ENCODE peak calls at places on chromosomes 6 and 20, in five cellular contexts. B is A549, N is K562, L is HepG2, H is GM12878. U is an unnamed sample.

GRCh38 chr20:3560162-3560561 is 89.3 kb downstream of the ATRN start:
- DNase-seq in B (no peak), N (no peak), L (no peak), H (no peak), U (no peak)

GRCh38 chr6:4055420-4056041 is 23.4 kb downstream of the FAM217A start:
- DNase-seq in B (peak), N (peak), L (peak), H (no peak), U (no peak)

GRCh38 chr6:167034056-167034455 is 34.9 kb downstream of the CEP43 start:
- DNase-seq in B (no peak), N (no peak), L (no peak), H (no peak), U (no peak)

GRCh38 chr20:23059831-23060230 is 10.4 kb upstream of the THBD start:
- DNase-seq in B (no peak), N (no peak), L (no peak), H (no peak), U (no peak)

GRCh38 chr20:60136640-60137411 is 178.6 kb downstream of the CDH26 start:
- DNase-seq in B (no peak), N (no peak), L (no peak), H (no peak), U (no peak)

GRCh38 chr6:96522469-96523009 is 933 bp downstream of the UFL1 start:
- DNase-seq in B (peak), N (no peak), L (peak), H (no peak), U (no peak)

GRCh38 chr20:19976595-19977372 is 40.4 kb upstream of the NAA20 start:
- DNase-seq in B (peak), N (no peak), L (peak), H (no peak), U (peak)

GRCh38 chr20:37990571-37991151 is 42.6 kb downstream of the TTI1 start:
- DNase-seq in B (peak), N (no peak), L (peak), H (peak), U (no peak)

GRCh38 chr6:22717906-22718305 is 148.5 kb downstream of the HDGFL1 start:
- DNase-seq in B (no peak), N (no peak), L (no peak), H (no peak), U (no peak)

GRCh38 chr20:5663396-5663795 is 86.8 kb upstream of the SHLD1 start:
- DNase-seq in B (no peak), N (no peak), L (peak), H (no peak), U (no peak)

GRCh38 chr6:16539086-16539931 is 222.0 kb downstream of the ATXN1 start:
- DNase-seq in B (no peak), N (no peak), L (peak), H (no peak), U (no peak)

GRCh38 chr6:75691012-75691411 is 58.0 kb upstream of the MYO6 start:
- DNase-seq in B (peak), N (no peak), L (no peak), H (no peak), U (no peak)

GRCh38 chr20:19658137-19658536 is 99.9 kb upstream of the RIN2 start:
- DNase-seq in B (no peak), N (no peak), L (no peak), H (peak), U (no peak)

GRCh38 chr20:7773511-7773910 is 166.7 kb downstream of the HAO1 start:
- DNase-seq in B (no peak), N (no peak), L (no peak), H (no peak), U (no peak)

GRCh38 chr20:17655865-17656489 is 26.1 kb downstream of the RRBP1 start:
- DNase-seq in B (no peak), N (peak), L (no peak), H (peak), U (no peak)

GRCh38 chr6:49919261-49919660 is 44.7 kb downstream of the DEFB114 start:
- DNase-seq in B (no peak), N (no peak), L (no peak), H (no peak), U (no peak)

GRCh38 chr20:59954718-59955117 is 3.5 kb upstream of the CDH26 start:
- DNase-seq in B (no peak), N (no peak), L (no peak), H (no peak), U (no peak)

GRCh38 chr20:37504404-37505096 is 16.5 kb upstream of the NNAT start:
- DNase-seq in B (no peak), N (no peak), L (no peak), H (no peak), U (no peak)

GRCh38 chr20:38441916-38442315 is 6.8 kb upstream of the SNHG17 start:
- DNase-seq in B (no peak), N (no peak), L (no peak), H (no peak), U (no peak)

GRCh38 chr6:71887006-71887743 is 825 bp downstream of the RIMS1 start:
- DNase-seq in B (no peak), N (no peak), L (no peak), H (no peak), U (peak)

GRCh38 chr20:63493563-63494020 is 5.3 kb downstream of the EEF1A2 start:
- DNase-seq in B (no peak), N (no peak), L (no peak), H (no peak), U (no peak)

GRCh38 chr20:62924567-62925419 is 1.5 kb downstream of the DIDO1 start:
- DNase-seq in B (peak), N (no peak), L (peak), H (no peak), U (no peak)

GRCh38 chr6:105095139-105095538 is 84.7 kb downstream of the POPDC3 start:
- DNase-seq in B (no peak), N (no peak), L (no peak), H (no peak), U (no peak)

GRCh38 chr6:105097288-105097687 is 82.5 kb downstream of the POPDC3 start:
- DNase-seq in B (no peak), N (no peak), L (no peak), H (no peak), U (no peak)

GRCh38 chr6:105094133-105094640 is 85.6 kb downstream of the POPDC3 start:
- DNase-seq in B (no peak), N (no peak), L (no peak), H (no peak), U (no peak)

GRCh38 chr6:105102186-105102585 is 77.6 kb downstream of the POPDC3 start:
- DNase-seq in B (no peak), N (no peak), L (no peak), H (no peak), U (no peak)

DNA sequence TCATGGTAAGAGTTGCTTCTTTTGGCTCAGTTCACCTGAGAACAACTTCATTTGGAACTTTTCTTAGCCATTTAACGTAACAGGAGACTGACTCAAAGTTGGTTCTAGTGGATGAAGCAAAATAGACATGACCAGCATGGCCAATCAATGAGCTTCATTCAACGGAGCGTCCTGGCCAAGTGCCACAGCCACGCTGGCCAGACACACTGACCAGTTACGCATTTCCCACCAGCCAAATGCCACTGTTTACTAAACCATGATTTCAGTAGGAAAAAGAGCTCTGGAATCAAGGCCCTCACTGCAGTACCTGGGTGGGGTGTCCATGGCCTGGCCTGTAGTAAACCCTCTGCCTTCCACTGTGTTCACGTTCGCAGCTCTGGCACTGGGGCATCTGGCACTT is 80.4 kb downstream of the POPDC3 start:
- DNase-seq in B (no peak), N (no peak), L (no peak), H (no peak), U (no peak)
- TF ChIP-seq KDM1A in B (no peak), N (no peak), L (no peak), H (no peak), U (no peak)

GRCh38 chr20:35821807-35822242 is 50.0 kb downstream of the PHF20 start:
- DNase-seq in B (peak), N (no peak), L (peak), H (no peak), U (no peak)
- TF ChIP-seq KDM1A in B (no peak), N (no peak), L (no peak), H (no peak), U (no peak)

GRCh38 chr6:43143235-43144124 is 27.6 kb upstream of the SRF start:
- DNase-seq in B (peak), N (peak), L (peak), H (no peak), U (peak)
- TF ChIP-seq KDM1A in B (no peak), N (no peak), L (no peak), H (no peak), U (no peak)

GRCh38 chr6:124961468-124961783 is 811 bp upstream of the RNF217 start:
- DNase-seq in B (no peak), N (no peak), L (no peak), H (no peak), U (no peak)

GRCh38 chr6:124962617-124963415 is 579 bp downstream of the RNF217 start:
- DNase-seq in B (peak), N (peak), L (no peak), H (no peak), U (peak)

GRCh38 chr6:124960757-124961467 is 1.3 kb upstream of the RNF217 start:
- DNase-seq in B (no peak), N (no peak), L (no peak), H (no peak), U (no peak)

GRCh38 chr6:124963416-124964083 is 1.3 kb downstream of the RNF217 start:
- DNase-seq in B (peak), N (no peak), L (no peak), H (no peak), U (no peak)

DNA sequence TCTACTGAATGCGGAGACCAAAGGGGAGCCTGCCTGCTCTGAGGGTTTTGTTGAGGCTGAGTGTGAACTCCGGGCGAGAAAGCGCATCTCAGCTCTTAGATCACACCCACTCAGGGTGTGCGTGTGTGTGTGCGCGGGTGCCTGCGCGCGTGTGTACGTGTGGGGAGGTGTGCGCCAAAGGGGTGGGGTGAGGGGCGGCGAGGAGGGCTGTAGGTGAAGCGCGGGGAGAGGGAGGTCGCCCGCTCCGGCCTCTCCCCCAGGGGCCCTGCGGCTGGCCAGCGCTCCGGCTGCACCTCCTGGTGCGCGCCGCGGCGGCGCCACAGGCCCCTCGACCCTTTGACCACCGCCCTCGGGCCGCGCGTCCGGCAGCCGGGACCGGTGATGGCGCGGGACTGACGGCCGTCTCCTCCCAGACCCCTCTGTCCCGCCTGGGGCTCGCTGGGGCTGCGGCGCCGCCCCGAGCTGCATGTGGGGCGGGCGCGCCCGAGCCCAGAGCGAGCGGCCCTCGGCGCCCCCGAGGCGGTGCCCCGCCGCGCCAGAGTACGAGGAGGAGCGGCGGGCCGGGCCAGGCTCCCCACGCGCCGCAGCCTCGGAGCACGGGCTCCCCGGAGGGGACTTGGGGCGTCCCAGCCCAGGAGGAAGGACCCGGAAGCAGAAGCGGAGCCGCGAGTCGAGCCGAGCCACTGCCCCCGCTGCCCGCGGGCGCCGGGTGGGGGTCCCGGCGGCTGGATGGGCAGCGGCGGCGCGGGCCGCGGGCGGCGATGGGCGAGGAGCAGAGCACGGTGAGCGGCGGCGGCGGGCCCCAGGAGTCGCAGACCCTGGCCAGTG is at the start of gene RNF217:
- DNase-seq in B (peak), N (peak), L (no peak), H (no peak), U (peak)
- TF ChIP-seq KDM1A in B (no peak), N (no peak), L (no peak), H (no peak), U (no peak)

GRCh38 chr6:42321976-42322375 is 104.3 kb upstream of the MRPS10 start:
- DNase-seq in B (no peak), N (no peak), L (no peak), H (no peak), U (no peak)

GRCh38 chr6:42318485-42318884 is 100.8 kb upstream of the MRPS10 start:
- DNase-seq in B (no peak), N (no peak), L (no peak), H (no peak), U (no peak)

GRCh38 chr6:42320762-42321161 is 103.1 kb upstream of the MRPS10 start:
- DNase-seq in B (no peak), N (no peak), L (no peak), H (no peak), U (no peak)

GRCh38 chr6:42326248-42326647 is 108.6 kb upstream of the MRPS10 start:
- DNase-seq in B (no peak), N (no peak), L (no peak), H (no peak), U (no peak)

GRCh38 chr6:42322676-42323075 is 105.0 kb upstream of the MRPS10 start:
- DNase-seq in B (no peak), N (peak), L (no peak), H (no peak), U (peak)
- TF ChIP-seq KDM1A in B (no peak), N (no peak), L (no peak), H (no peak), U (no peak)

GRCh38 chr20:44464514-44464913 is 11.2 kb upstream of the TTPAL start:
- DNase-seq in B (no peak), N (no peak), L (peak), H (no peak), U (no peak)

GRCh38 chr20:44461803-44462174 is 13.9 kb upstream of the TTPAL start:
- DNase-seq in B (no peak), N (no peak), L (no peak), H (no peak), U (no peak)

GRCh38 chr20:44463466-44463865 is 12.2 kb upstream of the TTPAL start:
- DNase-seq in B (no peak), N (no peak), L (no peak), H (no peak), U (no peak)

GRCh38 chr20:44461142-44461802 is 14.4 kb upstream of the TTPAL start:
- DNase-seq in B (no peak), N (no peak), L (peak), H (no peak), U (no peak)

DNA sequence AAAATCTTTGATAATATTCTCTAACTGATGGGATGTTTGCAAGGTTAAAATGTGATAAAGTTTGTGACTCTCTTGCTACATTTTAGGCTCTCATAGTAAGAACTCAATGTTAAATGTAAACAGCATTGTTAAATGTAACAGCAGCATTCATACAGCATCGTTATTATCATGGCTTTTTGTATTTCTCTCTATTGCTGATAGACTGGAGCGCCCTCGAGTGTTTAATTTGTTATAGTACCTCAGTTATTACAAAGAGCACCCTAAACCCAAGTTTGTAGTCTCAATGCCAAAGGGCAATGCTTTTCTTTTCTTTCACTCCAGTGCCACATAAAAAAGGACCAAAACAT is 14.9 kb upstream of the TTPAL start:
- DNase-seq in B (peak), N (peak), L (peak), H (no peak), U (no peak)
- TF ChIP-seq KDM1A in B (no peak), N (no peak), L (no peak), H (no peak), U (no peak)

DNA sequence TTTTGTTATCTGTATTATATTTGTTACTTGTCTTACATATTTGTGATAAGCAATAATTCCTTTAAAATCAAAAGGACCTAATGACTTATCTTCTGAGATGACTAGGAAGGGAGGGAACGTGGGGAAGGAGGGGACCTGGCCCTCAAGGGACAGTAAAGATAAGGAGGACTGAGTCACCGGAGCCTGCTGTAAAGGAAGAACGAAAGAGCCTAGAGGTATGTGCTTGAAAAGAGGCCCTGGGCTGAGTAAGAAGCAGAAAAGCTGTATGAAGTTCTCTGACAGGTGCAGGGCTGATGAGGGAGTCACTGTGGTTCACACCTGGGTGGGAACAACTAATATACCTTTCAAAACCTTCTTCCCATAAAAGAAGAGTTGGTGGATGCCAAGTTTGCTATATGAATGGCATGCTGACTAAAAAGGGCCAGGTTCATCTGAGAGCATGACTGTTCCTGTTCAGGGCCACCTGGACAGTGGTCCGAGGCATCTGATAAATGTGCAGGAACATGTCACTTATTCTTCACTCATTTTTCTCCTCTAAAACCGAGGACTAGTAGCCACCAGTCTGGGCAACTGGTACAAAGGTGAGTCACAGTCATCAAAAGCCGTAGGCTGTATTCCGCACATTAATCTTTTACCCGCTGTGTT is 111.3 kb downstream of the TNFAIP3 start:
- DNase-seq in B (no peak), N (peak), L (no peak), H (peak), U (no peak)
- TF ChIP-seq KDM1A in B (no peak), N (peak), L (no peak), H (no peak), U (no peak)

DNA sequence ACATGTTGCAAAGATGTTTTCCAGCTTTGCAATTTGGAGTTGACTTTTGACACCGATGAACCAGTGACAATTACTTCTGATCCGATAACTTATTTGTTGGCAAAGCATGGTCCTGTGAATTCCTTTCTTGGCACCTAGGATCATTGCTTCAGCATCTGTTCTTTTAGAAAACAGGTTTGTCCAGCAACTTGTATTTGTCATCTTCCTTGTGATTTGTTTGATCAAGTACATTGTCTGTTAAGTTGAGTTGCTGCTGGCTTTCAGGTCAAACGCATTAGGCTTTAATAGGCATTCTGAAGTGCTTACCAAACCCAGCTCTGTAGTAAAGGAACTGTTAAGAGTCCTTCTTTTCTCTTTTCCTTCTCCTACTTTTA is 192.4 kb upstream of the ZNF217 start:
- DNase-seq in B (no peak), N (no peak), L (no peak), H (no peak), U (no peak)
- TF ChIP-seq KDM1A in B (no peak), N (no peak), L (no peak), H (no peak), U (no peak)

DNA sequence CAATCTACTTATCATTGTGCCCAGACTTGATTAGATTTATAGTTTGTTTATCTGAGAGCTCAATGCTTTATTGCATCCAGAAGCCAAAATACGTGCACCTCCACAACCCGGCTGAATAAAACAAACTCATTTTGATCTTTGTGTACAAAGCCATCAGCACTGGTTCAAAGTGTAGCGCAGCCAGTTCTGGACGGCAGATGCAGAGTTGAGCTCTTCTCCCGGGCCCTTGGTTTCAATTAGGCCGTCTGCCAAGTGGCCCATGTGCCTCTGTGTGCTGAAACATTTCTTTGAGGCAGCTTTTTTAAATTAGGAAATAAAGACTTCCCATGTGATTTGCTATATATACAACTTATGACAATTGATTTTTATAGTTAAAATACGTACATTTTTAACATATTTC is 96.2 kb upstream of the RSPO3 start:
- DNase-seq in B (no peak), N (no peak), L (peak), H (no peak), U (no peak)
- TF ChIP-seq KDM1A in B (no peak), N (no peak), L (no peak), H (no peak), U (no peak)

GRCh38 chr20:13037727-13038126 is 29.0 kb downstream of the SPTLC3 start:
- DNase-seq in B (no peak), N (no peak), L (no peak), H (no peak), U (no peak)
- TF ChIP-seq KDM1A in B (no peak), N (no peak), L (no peak), H (no peak), U (no peak)